ENCODE peak calls at places on chromosomes 2 and 18, in five cellular contexts. G, J, N, S and M are unnamed samples.

GRCh38 chr18:68662779-68663178 is 52.1 kb downstream of the TMX3 start:
- DNase-seq in G (no peak), J (no peak), N (no peak), S (peak; percentile 44), M (no peak)

GRCh38 chr2:174771631-174772491 is 7.6 kb upstream of the CHRNA1 start:
- DNase-seq in G (no peak), J (peak; percentile 71), N (peak; percentile 79), S (peak; percentile 77), M (no peak)

GRCh38 chr2:15941970-15942710 is 1.8 kb downstream of the MYCN start:
- DNase-seq in G (peak; percentile 10), J (peak; percentile 36), N (no peak), S (no peak), M (no peak)

GRCh38 chr18:45482286-45482685 is 133.0 kb upstream of the SLC14A2 start:
- DNase-seq in G (no peak), J (no peak), N (no peak), S (peak; percentile 73), M (no peak)

GRCh38 chr2:120629241-120629895 is 106.3 kb upstream of the GLI2 start:
- DNase-seq in G (no peak), J (no peak), N (peak; percentile 37), S (no peak), M (no peak)

GRCh38 chr18:79848294-79848578 is 50.5 kb downstream of the KCNG2 start:
- DNase-seq in G (no peak), J (no peak), N (peak; percentile 45), S (no peak), M (no peak)

GRCh38 chr2:205860847-205861246 is 178.5 kb downstream of the NRP2 start:
- DNase-seq in G (no peak), J (no peak), N (no peak), S (no peak), M (no peak)

GRCh38 chr2:224982910-224983688 is 59.2 kb downstream of the DOCK10 start:
- DNase-seq in G (peak; percentile 55), J (no peak), N (no peak), S (peak; percentile 80), M (peak; percentile 42)

GRCh38 chr2:128375454-128375853 is 56.8 kb upstream of the HS6ST1 start:
- DNase-seq in G (no peak), J (no peak), N (peak; percentile 79), S (no peak), M (no peak)

GRCh38 chr2:157810037-157810436 is 66.1 kb downstream of the ACVR1 start:
- DNase-seq in G (no peak), J (no peak), N (no peak), S (no peak), M (no peak)

GRCh38 chr2:214465386-214466146 is 54.7 kb downstream of the VWC2L start:
- DNase-seq in G (no peak), J (peak; percentile 42), N (peak; percentile 77), S (peak; percentile 72), M (no peak)

GRCh38 chr18:43278401-43278800 is 1.1 kb upstream of the SYT4 start:
- DNase-seq in G (no peak), J (no peak), N (no peak), S (no peak), M (no peak)

GRCh38 chr18:41719808-41720207 is 235.2 kb upstream of the PIK3C3 start:
- DNase-seq in G (no peak), J (no peak), N (no peak), S (peak; percentile 67), M (no peak)

GRCh38 chr2:162123806-162124758 is 28.0 kb downstream of the GCG start:
- DNase-seq in G (peak; percentile 57), J (no peak), N (no peak), S (peak; percentile 29), M (peak; percentile 58)

GRCh38 chr2:138121769-138122661 is 157.7 kb downstream of the HNMT start:
- DNase-seq in G (no peak), J (no peak), N (no peak), S (no peak), M (no peak)

GRCh38 chr2:66439291-66440010 is 4.5 kb downstream of the MEIS1 start:
- DNase-seq in G (no peak), J (peak; percentile 52), N (peak; percentile 66), S (no peak), M (no peak)

GRCh38 chr18:27665264-27665799 is 480.2 kb upstream of the CHST9 start:
- DNase-seq in G (no peak), J (no peak), N (no peak), S (peak; percentile 7), M (no peak)

GRCh38 chr2:159140070-159140774 is 146.3 kb downstream of the WDSUB1 start:
- DNase-seq in G (no peak), J (no peak), N (no peak), S (peak; percentile 90), M (no peak)

GRCh38 chr2:102667072-102667471 is 47.7 kb downstream of the SLC9A2 start:
- DNase-seq in G (no peak), J (no peak), N (no peak), S (peak; percentile 2), M (no peak)

GRCh38 chr2:159265171-159265576 is 21.3 kb downstream of the WDSUB1 start:
- DNase-seq in G (no peak), J (no peak), N (no peak), S (peak; percentile 82), M (no peak)

GRCh38 chr2:111627256-111627655 is 256.7 kb downstream of the ANAPC1 start:
- DNase-seq in G (no peak), J (no peak), N (no peak), S (no peak), M (no peak)

GRCh38 chr2:144522741-144523605 is 3.1 kb upstream of the ZEB2 start:
- DNase-seq in G (no peak), J (peak; percentile 53), N (peak; percentile 77), S (no peak), M (no peak)

GRCh38 chr18:46899274-46899948 is 17.9 kb downstream of the PIAS2 start:
- DNase-seq in G (no peak), J (no peak), N (no peak), S (peak; percentile 19), M (no peak)

GRCh38 chr18:21112140-21112473 is 494 bp upstream of the ROCK1 start:
- DNase-seq in G (no peak), J (no peak), N (no peak), S (no peak), M (no peak)

GRCh38 chr18:24414349-24415003 is 12.0 kb upstream of the IMPACT start:
- DNase-seq in G (no peak), J (no peak), N (no peak), S (no peak), M (no peak)

GRCh38 chr2:14656146-14656545 is 23.6 kb downstream of the LRATD1 start:
- DNase-seq in G (no peak), J (no peak), N (no peak), S (no peak), M (no peak)

GRCh38 chr18:67735506-67735905 is 219.0 kb upstream of the DSEL start:
- DNase-seq in G (no peak), J (no peak), N (no peak), S (no peak), M (no peak)

GRCh38 chr2:112867701-112868631 is 31.4 kb upstream of the IL1B start:
- DNase-seq in G (no peak), J (no peak), N (peak; percentile 31), S (no peak), M (no peak)

GRCh38 chr18:2547477-2548087 is 23.7 kb downstream of the METTL4 start:
- DNase-seq in G (peak; percentile 39), J (no peak), N (no peak), S (peak; percentile 50), M (no peak)

GRCh38 chr2:112708968-112709367 is 11.9 kb upstream of the NT5DC4 start:
- DNase-seq in G (no peak), J (no peak), N (no peak), S (no peak), M (no peak)

GRCh38 chr2:20963867-20964266 is 80.0 kb downstream of the APOB start:
- DNase-seq in G (no peak), J (no peak), N (no peak), S (no peak), M (no peak)
- H3K4me1 ChIP-seq in G (no peaks in the 10 kb centered on the region), J (no peaks in the 10 kb centered on the region), N (no peaks in the 10 kb centered on the region), S (no peaks in the 10 kb centered on the region), M (no peaks in the 10 kb centered on the region)

GRCh38 chr2:109604597-109604996 is 9.2 kb downstream of the SEPTIN10 start:
- DNase-seq in G (no peak), J (no peak), N (no peak), S (peak; percentile 86), M (no peak)

GRCh38 chr2:109611467-109612095 is 2.2 kb downstream of the SEPTIN10 start:
- DNase-seq in G (no peak), J (no peak), N (no peak), S (peak; percentile 85), M (no peak)

GRCh38 chr2:109602617-109603188 is 11.1 kb downstream of the SEPTIN10 start:
- DNase-seq in G (no peak), J (no peak), N (no peak), S (no peak), M (no peak)

GRCh38 chr2:109609352-109610024 is 4.3 kb downstream of the SEPTIN10 start:
- DNase-seq in G (no peak), J (no peak), N (no peak), S (peak; percentile 87), M (no peak)

GRCh38 chr2:109607766-109608165 is 6.0 kb downstream of the SEPTIN10 start:
- DNase-seq in G (no peak), J (no peak), N (no peak), S (peak; percentile 65), M (no peak)
- H3K4me1 ChIP-seq in G (no peaks in the 10 kb centered on the region), J (peaks cover 37% of the 10 kb centered on the region), N (no peaks in the 10 kb centered on the region), S (peaks cover 15% of the 10 kb centered on the region), M (no peaks in the 10 kb centered on the region)

GRCh38 chr2:160489096-160489495 is 4.5 kb downstream of the RBMS1 start:
- DNase-seq in G (no peak), J (no peak), N (no peak), S (peak; percentile 35), M (no peak)
- H3K4me1 ChIP-seq in G (peaks cover 42% of the 10 kb centered on the region), J (peaks cover 52% of the 10 kb centered on the region), N (no peaks in the 10 kb centered on the region), S (peaks cover 2% of the 10 kb centered on the region), M (peaks cover 78% of the 10 kb centered on the region)

GRCh38 chr18:12842459-12843380 is 41.3 kb downstream of the PTPN2 start:
- DNase-seq in G (no peak), J (no peak), N (no peak), S (peak; percentile 41), M (no peak)
- H3K4me1 ChIP-seq in G (peaks cover 52% of the 10 kb centered on the region), J (peaks cover 73% of the 10 kb centered on the region), N (no peaks in the 10 kb centered on the region), S (peaks cover 7% of the 10 kb centered on the region), M (peaks cover 69% of the 10 kb centered on the region)

GRCh38 chr2:55161295-55162210 is 70.5 kb downstream of the CLHC1 start:
- DNase-seq in G (no peak), J (no peak), N (no peak), S (peak; percentile 32), M (no peak)

GRCh38 chr2:55159752-55160151 is 72.3 kb downstream of the CLHC1 start:
- DNase-seq in G (no peak), J (no peak), N (no peak), S (no peak), M (no peak)

GRCh38 chr2:55162284-55163006 is 69.6 kb downstream of the CLHC1 start:
- DNase-seq in G (no peak), J (no peak), N (no peak), S (no peak), M (no peak)

GRCh38 chr2:55159037-55159651 is 72.9 kb downstream of the CLHC1 start:
- DNase-seq in G (no peak), J (peak; percentile 65), N (peak; percentile 88), S (no peak), M (no peak)

GRCh38 chr2:55160422-55160821 is 71.7 kb downstream of the CLHC1 start:
- DNase-seq in G (no peak), J (no peak), N (no peak), S (no peak), M (no peak)
- H3K4me1 ChIP-seq in G (no peaks in the 10 kb centered on the region), J (peaks cover 86% of the 10 kb centered on the region), N (peaks cover 6% of the 10 kb centered on the region), S (peaks cover 36% of the 10 kb centered on the region), M (no peaks in the 10 kb centered on the region)